ENCODE peak calls at places on chromosomes 16 and 17, in seven cellular contexts. One of them, this sample, is unnamed.

GRCh38 chr17:61486135-61487120 is 34.2 kb downstream of the TBX4 start:
- DNase-seq in neural crest cell: peak
- DNase-seq in PC-3: no peak
- DNase-seq in tibial nerve: no peak
- DNase-seq in osteocyte: no peak
- DNase-seq in MM.1S: no peak
- DNase-seq in dorsolateral prefrontal cortex: no peak
- DNase-seq in this sample: no peak

GRCh38 chr17:41492351-41492750 is 2.6 kb upstream of the KRT36 start:
- DNase-seq in dorsolateral prefrontal cortex: no peak
- DNase-seq in PC-3: no peak
- DNase-seq in MM.1S: no peak
- DNase-seq in osteocyte: no peak
- DNase-seq in neural crest cell: no peak
- DNase-seq in tibial nerve: no peak
- DNase-seq in this sample: no peak

GRCh38 chr17:27929990-27930389 is 36.8 kb upstream of the LYRM9 start:
- DNase-seq in tibial nerve: no peak
- DNase-seq in PC-3: no peak
- DNase-seq in dorsolateral prefrontal cortex: no peak
- DNase-seq in MM.1S: no peak
- DNase-seq in osteocyte: no peak
- DNase-seq in neural crest cell: no peak
- DNase-seq in this sample: no peak

GRCh38 chr16:31430380-31431052 is 2.4 kb upstream of the COX6A2 start:
- DNase-seq in dorsolateral prefrontal cortex: no peak
- DNase-seq in neural crest cell: no peak
- DNase-seq in tibial nerve: no peak
- DNase-seq in PC-3: no peak
- DNase-seq in MM.1S: peak
- DNase-seq in osteocyte: no peak
- DNase-seq in this sample: no peak

GRCh38 chr16:11016993-11017392 is 72.6 kb downstream of the CLEC16A start:
- DNase-seq in PC-3: peak
- DNase-seq in osteocyte: no peak
- DNase-seq in MM.1S: no peak
- DNase-seq in neural crest cell: no peak
- DNase-seq in dorsolateral prefrontal cortex: no peak
- DNase-seq in tibial nerve: no peak
- DNase-seq in this sample: no peak

GRCh38 chr16:53626161-53626560 is 77.5 kb downstream of the RPGRIP1L start:
- DNase-seq in dorsolateral prefrontal cortex: no peak
- DNase-seq in PC-3: no peak
- DNase-seq in osteocyte: no peak
- DNase-seq in MM.1S: no peak
- DNase-seq in tibial nerve: no peak
- DNase-seq in neural crest cell: no peak
- DNase-seq in this sample: no peak

GRCh38 chr16:17412221-17412620 is 58.5 kb downstream of the XYLT1 start:
- DNase-seq in osteocyte: no peak
- DNase-seq in MM.1S: no peak
- DNase-seq in dorsolateral prefrontal cortex: no peak
- DNase-seq in PC-3: no peak
- DNase-seq in tibial nerve: no peak
- DNase-seq in neural crest cell: no peak
- DNase-seq in this sample: no peak

GRCh38 chr17:75839942-75840778 is 4.0 kb downstream of the UNC13D start:
- DNase-seq in dorsolateral prefrontal cortex: no peak
- DNase-seq in MM.1S: no peak
- DNase-seq in neural crest cell: no peak
- DNase-seq in osteocyte: no peak
- DNase-seq in PC-3: no peak
- DNase-seq in tibial nerve: no peak
- DNase-seq in this sample: no peak

DNA sequence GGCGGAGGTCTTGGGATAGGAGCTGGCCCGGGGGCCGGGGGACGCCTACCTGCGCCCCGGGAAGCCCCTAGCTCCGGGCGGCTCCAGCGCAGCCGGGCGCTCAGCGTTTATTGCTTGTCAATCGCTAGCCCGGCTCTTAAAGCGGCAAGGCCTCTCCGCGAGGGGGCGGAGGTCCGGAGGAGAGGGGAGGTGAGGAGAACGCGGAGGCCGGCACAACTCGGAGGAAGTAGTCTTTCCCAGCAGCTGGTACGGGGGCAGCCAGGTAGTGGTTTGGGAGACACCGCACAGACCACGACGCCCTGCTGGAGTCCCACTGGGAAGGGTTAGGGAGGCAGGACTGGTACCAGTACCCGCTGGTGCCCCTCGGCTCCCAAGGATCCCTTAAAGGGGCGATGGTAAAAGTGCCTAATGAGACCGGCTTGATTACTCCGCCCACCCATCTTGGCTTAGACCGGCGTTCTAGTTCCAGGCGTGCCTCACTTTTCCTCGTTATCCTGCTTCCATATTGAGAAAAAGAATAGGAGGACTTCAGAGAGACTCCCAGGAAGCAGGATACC is at the start of gene MPP2:
- DNase-seq in tibial nerve: peak
- DNase-seq in dorsolateral prefrontal cortex: peak
- DNase-seq in neural crest cell: peak
- DNase-seq in PC-3: peak
- DNase-seq in MM.1S: no peak
- DNase-seq in osteocyte: peak
- DNase-seq in this sample: peak
- TF ChIP-seq CTCF in tibial nerve: no peak
- TF ChIP-seq CTCF in dorsolateral prefrontal cortex: peak
- TF ChIP-seq CTCF in neural crest cell: no peak
- TF ChIP-seq CTCF in PC-3: no peak
- TF ChIP-seq CTCF in MM.1S: no peak
- TF ChIP-seq CTCF in osteocyte: peak
- TF ChIP-seq CTCF in this sample: peak

GRCh38 chr16:28202147-28202746 is 9.5 kb downstream of the XPO6 start:
- DNase-seq in dorsolateral prefrontal cortex: no peak
- DNase-seq in PC-3: no peak
- DNase-seq in neural crest cell: no peak
- DNase-seq in MM.1S: no peak
- DNase-seq in tibial nerve: no peak
- DNase-seq in osteocyte: no peak
- DNase-seq in this sample: peak
- TF ChIP-seq CTCF in dorsolateral prefrontal cortex: no peak
- TF ChIP-seq CTCF in PC-3: peak
- TF ChIP-seq CTCF in neural crest cell: no peak
- TF ChIP-seq CTCF in MM.1S: no peak
- TF ChIP-seq CTCF in tibial nerve: no peak
- TF ChIP-seq CTCF in osteocyte: no peak
- TF ChIP-seq CTCF in this sample: peak

GRCh38 chr16:1435921-1436697 is 5.2 kb downstream of the PERCC1 start:
- DNase-seq in PC-3: no peak
- DNase-seq in MM.1S: no peak
- DNase-seq in dorsolateral prefrontal cortex: no peak
- DNase-seq in neural crest cell: no peak
- DNase-seq in tibial nerve: no peak
- DNase-seq in osteocyte: no peak
- DNase-seq in this sample: no peak
- TF ChIP-seq CTCF in PC-3: no peak
- TF ChIP-seq CTCF in MM.1S: no peak
- TF ChIP-seq CTCF in dorsolateral prefrontal cortex: no peak
- TF ChIP-seq CTCF in neural crest cell: no peak
- TF ChIP-seq CTCF in tibial nerve: no peak
- TF ChIP-seq CTCF in osteocyte: no peak
- TF ChIP-seq CTCF in this sample: no peak

DNA sequence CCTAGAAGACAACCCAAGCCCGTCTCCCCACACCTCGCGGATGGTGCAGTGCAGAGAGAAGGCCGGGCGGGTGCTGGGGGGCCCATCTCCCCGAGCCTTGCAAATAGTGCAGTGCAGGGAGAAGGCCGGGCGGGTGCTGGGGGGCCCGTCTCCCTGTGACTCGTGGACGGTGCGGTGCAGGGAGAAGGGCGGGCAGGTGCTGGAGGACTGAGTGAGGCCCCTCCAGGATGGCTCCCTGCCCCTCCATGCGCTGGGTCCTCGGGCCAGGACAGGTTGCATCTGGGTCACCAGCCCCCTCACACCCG is 40.0 kb upstream of the ACSF3 start:
- DNase-seq in tibial nerve: no peak
- DNase-seq in dorsolateral prefrontal cortex: no peak
- DNase-seq in PC-3: no peak
- DNase-seq in osteocyte: no peak
- DNase-seq in neural crest cell: no peak
- DNase-seq in MM.1S: no peak
- DNase-seq in this sample: no peak
- TF ChIP-seq CTCF in tibial nerve: no peak
- TF ChIP-seq CTCF in dorsolateral prefrontal cortex: no peak
- TF ChIP-seq CTCF in PC-3: no peak
- TF ChIP-seq CTCF in osteocyte: no peak
- TF ChIP-seq CTCF in neural crest cell: no peak
- TF ChIP-seq CTCF in MM.1S: no peak
- TF ChIP-seq CTCF in this sample: no peak

GRCh38 chr16:48901712-48902374 is 291.9 kb upstream of the N4BP1 start:
- DNase-seq in neural crest cell: no peak
- DNase-seq in osteocyte: no peak
- DNase-seq in tibial nerve: no peak
- DNase-seq in PC-3: peak
- DNase-seq in dorsolateral prefrontal cortex: no peak
- DNase-seq in MM.1S: no peak
- DNase-seq in this sample: no peak
- TF ChIP-seq CTCF in neural crest cell: peak
- TF ChIP-seq CTCF in osteocyte: no peak
- TF ChIP-seq CTCF in tibial nerve: no peak
- TF ChIP-seq CTCF in PC-3: peak
- TF ChIP-seq CTCF in dorsolateral prefrontal cortex: no peak
- TF ChIP-seq CTCF in MM.1S: no peak
- TF ChIP-seq CTCF in this sample: no peak

This sample was measured in GM13977.